ENCODE peak calls at places on chromosome 1, in ten cellular contexts. W is ovary, F is heart left ventricle, T is uterus, X is A549, M is brain microvascular endothelial cell, G is RWPE1, Q is upper lobe of right lung, B is transverse colon, Y is ascending aorta. K is an unnamed sample.

GRCh38 chr1:62175568-62176179 is 19.0 kb upstream of the L1TD1 start:
- DNase-seq in B (peak; percentile 33), T (no peak), G (peak; percentile 46), F (no peak), Q (peak; percentile 20), W (no peak), Y (no peak), X (no peak), M (peak; percentile 60), K (peak; percentile 18)

GRCh38 chr1:76635784-76636183 is 231.5 kb upstream of the ST6GALNAC5 start:
- DNase-seq in G (no peak), M (no peak), W (no peak), Y (no peak), F (no peak), X (no peak), T (no peak), Q (no peak), B (no peak), K (no peak)

GRCh38 chr1:116772648-116773045 is 18.4 kb downstream of the CD2 start:
- DNase-seq in Y (no peak), T (no peak), X (no peak), Q (no peak), W (no peak), B (no peak), G (no peak), M (no peak), F (no peak), K (no peak)

GRCh38 chr1:184162266-184162665 is 110.7 kb downstream of the TSEN15 start:
- DNase-seq in Q (no peak), Y (no peak), M (no peak), B (no peak), F (peak; percentile 59), X (no peak), T (peak; percentile 27), W (no peak), G (no peak), K (no peak)

GRCh38 chr1:229897540-229897939 is 169.5 kb upstream of the GALNT2 start:
- DNase-seq in Q (no peak), F (no peak), B (no peak), M (no peak), Y (no peak), W (no peak), X (no peak), G (no peak), T (no peak), K (no peak)

GRCh38 chr1:37387854-37388253 is 86.5 kb upstream of the ZC3H12A start:
- DNase-seq in B (no peak), T (no peak), F (no peak), Y (no peak), G (no peak), X (no peak), M (no peak), W (no peak), Q (no peak), K (no peak)

GRCh38 chr1:30478799-30479198 is 244.6 kb downstream of the MATN1 start:
- DNase-seq in F (no peak), M (no peak), B (no peak), X (no peak), G (no peak), W (no peak), T (no peak), Y (no peak), Q (peak; percentile 41), K (peak; percentile 48)

GRCh38 chr1:202807367-202807925 is 775 bp downstream of the KDM5B start:
- DNase-seq in Q (peak; percentile 73), G (peak; percentile 94), T (peak; percentile 39), B (peak; percentile 30), M (no peak), W (peak; percentile 40), Y (no peak), X (peak; percentile 89), F (no peak), K (no peak)

GRCh38 chr1:97640677-97641076 is 280.2 kb downstream of the DPYD start:
- DNase-seq in T (no peak), Q (no peak), X (no peak), W (no peak), G (no peak), M (no peak), F (no peak), Y (no peak), B (no peak), K (no peak)

GRCh38 chr1:206127336-206127735 is 10.1 kb upstream of the AVPR1B start:
- DNase-seq in Y (no peak), B (no peak), G (no peak), F (no peak), M (no peak), W (no peak), X (no peak), Q (no peak), T (no peak), K (no peak)
- TF ChIP-seq CTCF in Y (no peak), B (no peak), G (no peak), F (no peak), M (no peak), W (no peak), X (no peak), Q (no peak), T (no peak), K (no peak)

DNA sequence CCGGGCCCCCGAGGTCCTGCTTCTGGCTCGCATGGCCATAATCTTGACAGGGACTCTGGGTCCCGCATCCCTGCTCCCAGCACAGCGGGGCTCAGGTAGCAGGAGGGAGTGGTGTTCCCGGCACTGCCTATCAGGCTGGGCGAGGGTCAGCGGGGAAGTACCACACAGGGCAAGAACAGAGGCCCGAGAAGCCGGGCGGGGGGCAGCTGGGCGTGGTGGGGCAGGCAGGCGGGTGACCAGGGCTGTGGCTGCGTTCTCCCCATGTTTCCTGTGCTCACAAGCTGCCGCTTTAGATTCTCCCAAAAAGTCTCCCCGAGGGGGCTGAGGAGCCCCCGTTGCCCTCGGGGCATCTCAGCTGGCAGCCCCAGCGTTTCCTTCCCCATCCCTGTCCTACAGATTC is 18.3 kb downstream of the ATAD3B start:
- DNase-seq in W (no peak), F (no peak), B (no peak), Y (no peak), G (no peak), M (no peak), Q (no peak), T (no peak), X (no peak), K (no peak)
- H3K27ac ChIP-seq in W (no peak overlapping the region), F (no peak overlapping the region), B (no peak overlapping the region), Y (no peak overlapping the region), G (no peak overlapping the region), M (no peak overlapping the region), Q (no peak overlapping the region), T (no peak overlapping the region), X (no peak overlapping the region), K (no peak overlapping the region)

GRCh38 chr1:10940451-10940804 is 72.0 kb upstream of the TARDBP start:
- DNase-seq in W (no peak), X (no peak), F (no peak), Y (no peak), G (no peak), M (no peak), T (no peak), Q (no peak), B (no peak), K (no peak)
- TF ChIP-seq CTCF in W (no peak), X (no peak), F (no peak), Y (no peak), G (no peak), M (no peak), T (no peak), Q (no peak), B (no peak), K (no peak)

GRCh38 chr1:225430301-225430700 is 2.5 kb upstream of the LBR start:
- DNase-seq in F (no peak), Q (no peak), Y (no peak), W (no peak), M (no peak), B (no peak), T (no peak), G (no peak), X (no peak), K (no peak)

GRCh38 chr1:225435487-225435886 is 7.6 kb upstream of the LBR start:
- DNase-seq in Y (no peak), F (no peak), Q (no peak), B (no peak), T (no peak), M (no peak), W (no peak), G (no peak), X (no peak), K (no peak)

GRCh38 chr1:225431081-225431863 is 3.4 kb upstream of the LBR start:
- DNase-seq in Q (no peak), T (no peak), X (no peak), M (no peak), G (no peak), W (no peak), F (no peak), B (no peak), Y (no peak), K (no peak)

GRCh38 chr1:225435957-225436392 is 8.1 kb upstream of the LBR start:
- DNase-seq in X (no peak), M (no peak), Q (no peak), G (no peak), Y (no peak), W (no peak), F (no peak), T (no peak), B (no peak), K (no peak)

DNA sequence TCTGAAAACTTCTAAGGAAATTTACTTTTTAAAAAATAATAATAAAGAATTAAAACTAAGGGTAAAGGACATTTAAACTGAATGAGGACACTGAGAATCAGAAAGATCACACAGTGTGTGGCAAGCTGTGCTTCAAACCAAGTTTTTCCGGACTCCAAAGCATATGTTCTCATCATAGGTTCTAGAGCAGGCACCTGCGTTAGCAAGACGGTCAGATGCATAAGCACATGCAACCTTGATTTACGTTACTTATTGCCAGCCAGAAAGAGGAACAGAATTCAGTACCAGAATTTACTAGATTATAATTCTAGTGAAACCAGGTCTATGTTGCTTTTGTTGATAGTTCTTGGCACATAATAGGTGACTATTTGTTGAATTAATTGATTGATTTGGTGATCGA is 6.2 kb upstream of the LBR start:
- DNase-seq in B (no peak), Q (no peak), G (no peak), Y (no peak), M (no peak), T (no peak), X (no peak), F (no peak), W (no peak), K (no peak)
- H3K27ac ChIP-seq in B (no peak overlapping the region), Q (no peak overlapping the region), G (no peak overlapping the region), Y (no peak overlapping the region), M (no peak overlapping the region), T (peak overlapping the region; percentile 65), X (no peak overlapping the region), F (peak overlapping the region; percentile 46), W (no peak overlapping the region), K (no peak overlapping the region)